ENCODE peak calls at places on chromosomes 1 and 21, in nine cellular contexts. One of them, this sample, is unnamed. For H3K4me1, the result is how much of the 10 kb centered on the place peaks cover.

GRCh38 chr1:228171221-228171891 is 5.8 kb downstream of the IBA57 start:
- DNase-seq in sigmoid colon: peak
- DNase-seq in esophagus squamous epithelium: no peak
- DNase-seq in body of pancreas: no peak
- DNase-seq in Peyer's patch: no peak
- DNase-seq in endothelial cell of umbilical vein: no peak
- DNase-seq in IMR-90: no peak
- DNase-seq in HCT116: no peak
- DNase-seq in suprapubic skin: no peak
- DNase-seq in this sample: no peak

GRCh38 chr1:15736035-15736665 is at the start of gene SLC25A34:
- DNase-seq in sigmoid colon: no peak
- DNase-seq in esophagus squamous epithelium: no peak
- DNase-seq in body of pancreas: peak
- DNase-seq in Peyer's patch: no peak
- DNase-seq in endothelial cell of umbilical vein: no peak
- DNase-seq in IMR-90: no peak
- DNase-seq in HCT116: no peak
- DNase-seq in suprapubic skin: no peak
- DNase-seq in this sample: peak

GRCh38 chr1:201693019-201693372 is 136.0 kb upstream of the IPO9 start:
- DNase-seq in sigmoid colon: no peak
- DNase-seq in esophagus squamous epithelium: no peak
- DNase-seq in body of pancreas: no peak
- DNase-seq in Peyer's patch: no peak
- DNase-seq in endothelial cell of umbilical vein: no peak
- DNase-seq in IMR-90: no peak
- DNase-seq in HCT116: no peak
- DNase-seq in suprapubic skin: no peak
- DNase-seq in this sample: no peak

GRCh38 chr1:232182206-232182605 is 447.7 kb downstream of the SIPA1L2 start:
- DNase-seq in sigmoid colon: no peak
- DNase-seq in esophagus squamous epithelium: no peak
- DNase-seq in body of pancreas: no peak
- DNase-seq in Peyer's patch: no peak
- DNase-seq in endothelial cell of umbilical vein: no peak
- DNase-seq in IMR-90: no peak
- DNase-seq in HCT116: no peak
- DNase-seq in suprapubic skin: no peak
- DNase-seq in this sample: no peak

GRCh38 chr1:117608758-117609157 is 2.9 kb downstream of the TENT5C start:
- DNase-seq in sigmoid colon: no peak
- DNase-seq in esophagus squamous epithelium: no peak
- DNase-seq in body of pancreas: no peak
- DNase-seq in Peyer's patch: no peak
- DNase-seq in endothelial cell of umbilical vein: no peak
- DNase-seq in IMR-90: no peak
- DNase-seq in HCT116: no peak
- DNase-seq in suprapubic skin: no peak
- DNase-seq in this sample: no peak

GRCh38 chr1:107198581-107198980 is 57.7 kb downstream of the NTNG1 start:
- DNase-seq in sigmoid colon: no peak
- DNase-seq in esophagus squamous epithelium: no peak
- DNase-seq in body of pancreas: no peak
- DNase-seq in Peyer's patch: no peak
- DNase-seq in endothelial cell of umbilical vein: no peak
- DNase-seq in IMR-90: no peak
- DNase-seq in HCT116: no peak
- DNase-seq in suprapubic skin: no peak
- DNase-seq in this sample: no peak

GRCh38 chr1:198519639-198520501 is 20.6 kb downstream of the ATP6V1G3 start:
- DNase-seq in sigmoid colon: no peak
- DNase-seq in esophagus squamous epithelium: no peak
- DNase-seq in body of pancreas: no peak
- DNase-seq in Peyer's patch: no peak
- DNase-seq in endothelial cell of umbilical vein: no peak
- DNase-seq in IMR-90: no peak
- DNase-seq in HCT116: no peak
- DNase-seq in suprapubic skin: no peak
- DNase-seq in this sample: no peak

GRCh38 chr1:91622586-91622985 is 121.9 kb downstream of the CDC7 start:
- DNase-seq in sigmoid colon: peak
- DNase-seq in esophagus squamous epithelium: no peak
- DNase-seq in body of pancreas: peak
- DNase-seq in Peyer's patch: no peak
- DNase-seq in endothelial cell of umbilical vein: no peak
- DNase-seq in IMR-90: no peak
- DNase-seq in HCT116: no peak
- DNase-seq in suprapubic skin: peak
- DNase-seq in this sample: peak

GRCh38 chr1:223831755-223832636 is 13.8 kb downstream of the TP53BP2 start:
- DNase-seq in sigmoid colon: no peak
- DNase-seq in esophagus squamous epithelium: no peak
- DNase-seq in body of pancreas: no peak
- DNase-seq in Peyer's patch: no peak
- DNase-seq in endothelial cell of umbilical vein: peak
- DNase-seq in IMR-90: peak
- DNase-seq in HCT116: no peak
- DNase-seq in suprapubic skin: no peak
- DNase-seq in this sample: no peak

GRCh38 chr1:223834660-223835263 is 11.0 kb downstream of the TP53BP2 start:
- DNase-seq in sigmoid colon: no peak
- DNase-seq in esophagus squamous epithelium: no peak
- DNase-seq in body of pancreas: no peak
- DNase-seq in Peyer's patch: no peak
- DNase-seq in endothelial cell of umbilical vein: no peak
- DNase-seq in IMR-90: peak
- DNase-seq in HCT116: no peak
- DNase-seq in suprapubic skin: no peak
- DNase-seq in this sample: no peak

GRCh38 chr1:223829678-223830077 is 16.1 kb downstream of the TP53BP2 start:
- DNase-seq in sigmoid colon: no peak
- DNase-seq in esophagus squamous epithelium: no peak
- DNase-seq in body of pancreas: no peak
- DNase-seq in Peyer's patch: no peak
- DNase-seq in endothelial cell of umbilical vein: no peak
- DNase-seq in IMR-90: no peak
- DNase-seq in HCT116: no peak
- DNase-seq in suprapubic skin: no peak
- DNase-seq in this sample: no peak

GRCh38 chr1:223833948-223834347 is 11.8 kb downstream of the TP53BP2 start:
- DNase-seq in sigmoid colon: no peak
- DNase-seq in esophagus squamous epithelium: no peak
- DNase-seq in body of pancreas: no peak
- DNase-seq in Peyer's patch: no peak
- DNase-seq in endothelial cell of umbilical vein: no peak
- DNase-seq in IMR-90: no peak
- DNase-seq in HCT116: no peak
- DNase-seq in suprapubic skin: no peak
- DNase-seq in this sample: no peak

DNA sequence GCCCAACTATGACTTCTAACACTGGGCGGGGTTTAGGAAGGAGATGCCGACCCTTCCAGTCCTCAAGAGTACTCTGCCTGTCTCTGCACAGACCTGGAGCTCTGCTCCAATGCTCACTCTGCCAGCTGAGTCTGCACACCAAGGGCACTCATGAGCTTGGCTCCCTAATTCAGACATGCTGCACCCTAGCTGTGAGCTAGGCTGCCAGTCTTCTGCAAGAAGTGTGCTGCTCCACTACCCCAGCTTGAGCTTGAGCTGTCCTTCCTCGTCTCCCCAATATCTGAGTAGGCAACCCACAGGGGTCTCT is 13.2 kb downstream of the TP53BP2 start:
- DNase-seq in sigmoid colon: no peak
- DNase-seq in esophagus squamous epithelium: no peak
- DNase-seq in body of pancreas: no peak
- DNase-seq in Peyer's patch: peak
- DNase-seq in endothelial cell of umbilical vein: no peak
- DNase-seq in IMR-90: no peak
- DNase-seq in HCT116: no peak
- DNase-seq in suprapubic skin: no peak
- DNase-seq in this sample: peak
- H3K4me3 ChIP-seq in sigmoid colon: no peak
- H3K4me3 ChIP-seq in esophagus squamous epithelium: no peak
- H3K4me3 ChIP-seq in body of pancreas: no peak
- H3K4me3 ChIP-seq in Peyer's patch: no peak
- H3K4me3 ChIP-seq in endothelial cell of umbilical vein: no peak
- H3K4me3 ChIP-seq in IMR-90: no peak
- H3K4me3 ChIP-seq in HCT116: no peak
- H3K4me3 ChIP-seq in suprapubic skin: no peak
- H3K4me3 ChIP-seq in this sample: no peak

GRCh38 chr1:180182721-180183311 is 28.1 kb downstream of the QSOX1 start:
- DNase-seq in sigmoid colon: peak
- DNase-seq in esophagus squamous epithelium: no peak
- DNase-seq in body of pancreas: no peak
- DNase-seq in Peyer's patch: no peak
- DNase-seq in endothelial cell of umbilical vein: no peak
- DNase-seq in IMR-90: no peak
- DNase-seq in HCT116: no peak
- DNase-seq in suprapubic skin: peak
- DNase-seq in this sample: no peak
- TF ChIP-seq POLR2A in sigmoid colon: no peak
- TF ChIP-seq POLR2A in esophagus squamous epithelium: no peak
- TF ChIP-seq POLR2A in body of pancreas: no peak
- TF ChIP-seq POLR2A in Peyer's patch: no peak
- TF ChIP-seq POLR2A in endothelial cell of umbilical vein: no peak
- TF ChIP-seq POLR2A in IMR-90: no peak
- TF ChIP-seq POLR2A in HCT116: no peak
- TF ChIP-seq POLR2A in suprapubic skin: no peak
- TF ChIP-seq POLR2A in this sample: no peak

GRCh38 chr1:51566260-51566659 is 47.2 kb upstream of the EPS15 start:
- DNase-seq in sigmoid colon: no peak
- DNase-seq in esophagus squamous epithelium: no peak
- DNase-seq in body of pancreas: no peak
- DNase-seq in Peyer's patch: no peak
- DNase-seq in endothelial cell of umbilical vein: no peak
- DNase-seq in IMR-90: no peak
- DNase-seq in HCT116: no peak
- DNase-seq in suprapubic skin: no peak
- DNase-seq in this sample: no peak

GRCh38 chr1:51567653-51568052 is 48.6 kb upstream of the EPS15 start:
- DNase-seq in sigmoid colon: no peak
- DNase-seq in esophagus squamous epithelium: no peak
- DNase-seq in body of pancreas: no peak
- DNase-seq in Peyer's patch: no peak
- DNase-seq in endothelial cell of umbilical vein: peak
- DNase-seq in IMR-90: peak
- DNase-seq in HCT116: no peak
- DNase-seq in suprapubic skin: no peak
- DNase-seq in this sample: no peak

GRCh38 chr1:51561702-51562101 is 42.6 kb upstream of the EPS15 start:
- DNase-seq in sigmoid colon: no peak
- DNase-seq in esophagus squamous epithelium: no peak
- DNase-seq in body of pancreas: no peak
- DNase-seq in Peyer's patch: no peak
- DNase-seq in endothelial cell of umbilical vein: no peak
- DNase-seq in IMR-90: no peak
- DNase-seq in HCT116: no peak
- DNase-seq in suprapubic skin: no peak
- DNase-seq in this sample: no peak

GRCh38 chr1:51565009-51565408 is 45.9 kb upstream of the EPS15 start:
- DNase-seq in sigmoid colon: no peak
- DNase-seq in esophagus squamous epithelium: no peak
- DNase-seq in body of pancreas: no peak
- DNase-seq in Peyer's patch: no peak
- DNase-seq in endothelial cell of umbilical vein: no peak
- DNase-seq in IMR-90: no peak
- DNase-seq in HCT116: no peak
- DNase-seq in suprapubic skin: no peak
- DNase-seq in this sample: no peak

DNA sequence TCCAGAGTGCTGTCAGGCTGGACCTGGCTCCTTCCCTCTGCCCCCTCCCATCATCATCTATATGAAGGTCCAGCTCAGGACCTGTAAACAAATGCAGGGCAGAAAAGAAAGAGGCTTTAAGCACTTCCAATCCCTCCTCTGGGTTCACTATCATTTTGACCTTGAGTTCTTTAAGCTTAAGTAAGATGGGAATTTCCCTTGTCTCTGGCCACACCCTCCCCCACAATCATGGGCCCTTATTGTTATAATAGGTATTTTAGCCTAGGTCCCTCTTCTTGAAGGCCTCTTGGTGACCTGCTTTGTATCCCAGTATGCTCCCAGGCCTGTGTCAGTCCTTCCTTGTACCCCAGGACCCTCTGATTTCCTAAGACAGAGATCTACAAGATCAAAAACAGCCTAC is 45.1 kb upstream of the EPS15 start:
- DNase-seq in sigmoid colon: no peak
- DNase-seq in esophagus squamous epithelium: no peak
- DNase-seq in body of pancreas: no peak
- DNase-seq in Peyer's patch: no peak
- DNase-seq in endothelial cell of umbilical vein: no peak
- DNase-seq in IMR-90: peak
- DNase-seq in HCT116: no peak
- DNase-seq in suprapubic skin: no peak
- DNase-seq in this sample: no peak
- H3K4me1 ChIP-seq in sigmoid colon: under half
- H3K4me1 ChIP-seq in esophagus squamous epithelium: under half
- H3K4me1 ChIP-seq in body of pancreas: under half
- H3K4me1 ChIP-seq in Peyer's patch: under half
- H3K4me1 ChIP-seq in endothelial cell of umbilical vein: under half
- H3K4me1 ChIP-seq in IMR-90: under half
- H3K4me1 ChIP-seq in HCT116: under half
- H3K4me1 ChIP-seq in suprapubic skin: under half
- H3K4me1 ChIP-seq in this sample: under half

GRCh38 chr21:35258521-35258920 is 209.4 kb upstream of the RUNX1 start:
- DNase-seq in sigmoid colon: no peak
- DNase-seq in esophagus squamous epithelium: no peak
- DNase-seq in body of pancreas: no peak
- DNase-seq in Peyer's patch: no peak
- DNase-seq in endothelial cell of umbilical vein: no peak
- DNase-seq in IMR-90: no peak
- DNase-seq in HCT116: no peak
- DNase-seq in suprapubic skin: no peak
- DNase-seq in this sample: no peak

GRCh38 chr21:35257413-35257812 is 208.3 kb upstream of the RUNX1 start:
- DNase-seq in sigmoid colon: peak
- DNase-seq in esophagus squamous epithelium: no peak
- DNase-seq in body of pancreas: peak
- DNase-seq in Peyer's patch: no peak
- DNase-seq in endothelial cell of umbilical vein: peak
- DNase-seq in IMR-90: peak
- DNase-seq in HCT116: peak
- DNase-seq in suprapubic skin: peak
- DNase-seq in this sample: peak

GRCh38 chr21:35254006-35254751 is 205.1 kb upstream of the RUNX1 start:
- DNase-seq in sigmoid colon: no peak
- DNase-seq in esophagus squamous epithelium: no peak
- DNase-seq in body of pancreas: no peak
- DNase-seq in Peyer's patch: no peak
- DNase-seq in endothelial cell of umbilical vein: no peak
- DNase-seq in IMR-90: peak
- DNase-seq in HCT116: no peak
- DNase-seq in suprapubic skin: no peak
- DNase-seq in this sample: no peak

GRCh38 chr21:35254752-35255138 is 205.6 kb upstream of the RUNX1 start:
- DNase-seq in sigmoid colon: no peak
- DNase-seq in esophagus squamous epithelium: no peak
- DNase-seq in body of pancreas: no peak
- DNase-seq in Peyer's patch: no peak
- DNase-seq in endothelial cell of umbilical vein: no peak
- DNase-seq in IMR-90: no peak
- DNase-seq in HCT116: no peak
- DNase-seq in suprapubic skin: no peak
- DNase-seq in this sample: no peak

DNA sequence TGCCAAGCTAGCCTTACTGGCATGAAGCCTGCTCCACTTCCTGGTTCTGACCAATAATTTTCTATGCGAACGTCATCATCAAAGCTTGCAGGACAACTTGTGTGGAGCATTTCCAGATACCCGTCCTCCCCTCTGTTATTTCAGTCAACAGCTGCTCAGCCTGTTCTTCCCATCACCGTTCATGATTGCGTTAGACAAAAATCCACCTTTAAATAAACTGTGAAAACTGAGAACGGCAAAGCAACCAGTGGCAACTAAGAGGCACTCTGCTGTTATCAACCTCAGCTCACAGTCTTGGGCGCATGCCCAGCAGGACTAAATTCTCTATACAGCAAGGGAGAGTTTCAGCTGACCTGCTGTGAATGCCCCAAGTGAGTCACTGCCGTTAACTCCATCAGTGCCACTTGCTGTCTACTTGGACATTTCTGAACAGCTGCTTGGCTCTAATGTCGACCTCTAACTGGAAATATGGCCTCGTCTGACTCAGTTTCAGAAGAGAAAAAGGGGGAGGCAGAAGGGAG is 207.4 kb upstream of the RUNX1 start:
- DNase-seq in sigmoid colon: peak
- DNase-seq in esophagus squamous epithelium: no peak
- DNase-seq in body of pancreas: peak
- DNase-seq in Peyer's patch: peak
- DNase-seq in endothelial cell of umbilical vein: peak
- DNase-seq in IMR-90: peak
- DNase-seq in HCT116: peak
- DNase-seq in suprapubic skin: peak
- DNase-seq in this sample: peak
- H3K4me3 ChIP-seq in sigmoid colon: peak
- H3K4me3 ChIP-seq in esophagus squamous epithelium: no peak
- H3K4me3 ChIP-seq in body of pancreas: no peak
- H3K4me3 ChIP-seq in Peyer's patch: peak
- H3K4me3 ChIP-seq in endothelial cell of umbilical vein: peak
- H3K4me3 ChIP-seq in IMR-90: no peak
- H3K4me3 ChIP-seq in HCT116: peak
- H3K4me3 ChIP-seq in suprapubic skin: peak
- H3K4me3 ChIP-seq in this sample: no peak

This sample was measured in thyroid gland.